ENCODE peak calls at places on chromosomes 12 and 14, in six cellular contexts. O, K, F, A, E and M are unnamed samples.

GRCh38 chr12:130568041-130568440 is 148.1 kb downstream of the RIMBP2 start:
- DNase-seq in A (no peak), K (no peak), F (no peak), O (no peak), E (no peak), M (no peak)

GRCh38 chr12:121579190-121579791 is 1.5 kb downstream of the KDM2B start:
- DNase-seq in O (peak), F (no peak), A (no peak), E (peak), K (no peak), M (peak)

GRCh38 chr14:56590535-56590951 is 10.9 kb downstream of the TMEM260 start:
- DNase-seq in F (no peak), A (no peak), O (peak), E (no peak), K (no peak), M (no peak)

GRCh38 chr12:49556391-49557186 is 11.4 kb downstream of the MCRS1 start:
- DNase-seq in O (no peak), F (no peak), A (no peak), E (no peak), K (no peak), M (no peak)

GRCh38 chr12:13282861-13283260 is 86.3 kb downstream of the EMP1 start:
- DNase-seq in E (no peak), A (no peak), O (no peak), K (no peak), F (no peak), M (no peak)

GRCh38 chr14:38616959-38617358 is 361.1 kb upstream of the CLEC14A start:
- DNase-seq in E (no peak), O (no peak), F (no peak), A (no peak), K (no peak), M (no peak)

GRCh38 chr14:32513571-32514009 is 184.5 kb downstream of the AKAP6 start:
- DNase-seq in O (no peak), E (no peak), K (peak), A (no peak), F (no peak), M (no peak)

GRCh38 chr12:41983394-41983793 is 161.3 kb downstream of the GXYLT1 start:
- DNase-seq in K (peak), E (no peak), A (no peak), F (no peak), O (no peak), M (no peak)

GRCh38 chr12:42482820-42483533 is 106.6 kb downstream of the PRICKLE1 start:
- DNase-seq in K (peak), F (peak), E (peak), O (peak), A (peak), M (peak)

GRCh38 chr14:73712540-73713141 is 1.5 kb downstream of the PNMA1 start:
- DNase-seq in K (peak), O (no peak), F (peak), A (no peak), E (no peak), M (no peak)

GRCh38 chr12:12008931-12009611 is 61.7 kb upstream of the BCL2L14 start:
- DNase-seq in O (no peak), A (no peak), F (no peak), E (no peak), K (peak), M (no peak)

GRCh38 chr12:84069079-84069661 is 843.4 kb downstream of the SLC6A15 start:
- DNase-seq in A (no peak), O (no peak), E (no peak), F (no peak), K (no peak), M (no peak)

GRCh38 chr12:131853832-131854797 is 25.9 kb downstream of the MMP17 start:
- DNase-seq in F (no peak), E (no peak), O (no peak), K (no peak), A (no peak), M (no peak)

GRCh38 chr12:29582677-29583076 is 85.2 kb upstream of the OVCH1 start:
- DNase-seq in K (no peak), A (no peak), E (no peak), F (no peak), O (no peak), M (no peak)

GRCh38 chr12:91846466-91847055 is 299.1 kb downstream of the BTG1 start:
- DNase-seq in A (no peak), E (no peak), O (no peak), F (no peak), K (no peak), M (no peak)

GRCh38 chr14:44995196-44995595 is 33.2 kb downstream of the TOGARAM1 start:
- DNase-seq in K (no peak), F (no peak), O (no peak), E (no peak), A (no peak), M (no peak)

GRCh38 chr14:58362798-58363412 is 32.8 kb upstream of the TOMM20L start:
- DNase-seq in K (peak), E (no peak), O (no peak), F (no peak), A (peak), M (no peak)
- TF ChIP-seq CTCF in K (peak), E (no peak), O (peak), F (no peak), A (peak), M (no peak)

DNA sequence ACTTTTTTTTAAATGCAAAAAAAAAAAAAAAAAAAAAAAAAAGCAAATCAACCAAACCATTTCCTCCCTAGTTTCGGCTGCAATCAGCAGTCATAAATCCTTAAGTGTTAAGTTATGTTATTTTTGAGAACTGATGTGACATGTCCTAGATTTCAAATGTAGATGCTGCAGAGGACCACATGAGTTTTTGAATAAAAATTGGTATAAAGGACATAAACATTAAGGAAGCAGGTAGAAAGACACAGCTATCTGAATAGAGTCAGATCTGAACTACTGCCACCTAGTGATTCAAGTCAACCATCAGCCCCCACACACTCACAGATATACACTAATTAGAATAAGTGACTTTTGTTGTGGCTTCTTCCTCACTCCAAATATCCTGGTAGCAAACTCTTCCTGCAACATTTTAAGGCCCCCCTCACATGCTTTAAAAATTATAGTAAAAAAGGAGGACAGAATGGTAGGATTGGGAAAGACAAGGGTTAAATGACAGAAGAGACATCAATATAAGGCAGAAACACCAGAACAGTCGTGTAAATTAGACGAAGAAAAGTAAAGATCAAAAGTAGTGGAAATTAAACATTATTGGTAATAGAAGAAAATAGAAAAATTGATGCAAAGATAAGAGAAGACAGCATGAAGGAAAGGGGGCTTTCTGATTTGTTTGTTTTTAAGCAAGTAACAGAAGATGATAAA is 394.5 kb upstream of the ATP2B1 start:
- DNase-seq in O (no peak), F (no peak), E (no peak), A (peak), K (peak), M (no peak)
- TF ChIP-seq CTCF in O (peak), F (no peak), E (peak), A (peak), K (peak), M (no peak)

DNA sequence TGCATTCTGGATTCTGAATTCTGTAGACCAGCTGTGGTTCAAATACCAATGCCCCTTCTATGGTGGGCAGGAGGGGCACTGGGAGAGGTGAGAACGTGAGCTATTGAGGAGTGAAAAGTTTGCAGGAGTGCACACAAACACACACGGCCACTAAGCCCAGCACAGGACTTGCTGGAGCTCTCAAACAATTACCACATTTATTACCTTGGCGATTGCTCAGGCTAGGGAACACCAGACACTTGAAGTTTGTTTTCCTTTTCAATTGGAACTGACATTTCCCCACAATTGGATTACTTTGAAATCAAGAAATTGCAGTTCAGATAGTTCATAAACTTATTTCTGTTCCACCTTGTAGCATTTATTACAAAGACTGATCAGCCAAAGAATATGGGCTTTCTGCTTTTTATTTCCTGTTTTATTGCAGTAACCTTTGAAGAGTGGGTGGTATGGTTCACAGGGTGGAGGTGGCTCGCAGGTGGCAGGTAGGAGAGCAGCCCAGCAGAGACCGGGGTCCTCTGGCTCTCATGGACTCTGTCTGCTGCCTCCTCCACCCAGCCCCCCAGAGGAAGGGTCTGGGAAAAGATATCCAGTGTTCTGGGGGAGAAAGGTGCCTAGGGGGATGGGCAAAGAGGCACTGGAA is 429.8 kb upstream of the CCDC196 start:
- DNase-seq in A (no peak), O (no peak), F (peak), K (no peak), E (no peak), M (no peak)
- TF ChIP-seq CTCF in A (no peak), O (no peak), F (no peak), K (no peak), E (no peak), M (no peak)

GRCh38 chr12:4962539-4963486 is 53.1 kb downstream of the KCNA1 start:
- DNase-seq in F (no peak), K (no peak), O (no peak), E (no peak), A (no peak), M (no peak)
- TF ChIP-seq CTCF in F (no peak), K (no peak), O (no peak), E (no peak), A (no peak), M (no peak)

DNA sequence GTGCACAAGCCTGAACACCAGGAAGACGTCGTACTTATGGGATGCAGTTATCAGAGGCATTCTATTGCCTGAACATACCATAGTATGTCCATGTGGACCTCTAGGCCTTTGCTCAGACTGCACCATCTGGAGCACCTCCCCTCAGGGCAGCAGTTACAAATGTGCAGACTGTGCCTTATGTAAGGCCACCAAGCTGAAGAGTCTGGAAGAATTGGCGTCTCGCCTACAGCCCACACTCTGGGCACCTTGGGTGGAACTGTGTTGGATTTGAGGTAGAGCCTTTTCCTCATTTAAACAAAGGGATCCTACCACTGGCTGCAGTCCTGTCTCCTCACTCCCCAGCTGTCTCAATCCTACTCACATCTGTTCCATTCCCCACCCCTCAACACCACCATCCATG is 204.3 kb upstream of the FRMD6 start:
- DNase-seq in A (no peak), F (no peak), O (no peak), E (no peak), K (no peak), M (no peak)
- TF ChIP-seq CTCF in A (no peak), F (no peak), O (no peak), E (no peak), K (no peak), M (no peak)

DNA sequence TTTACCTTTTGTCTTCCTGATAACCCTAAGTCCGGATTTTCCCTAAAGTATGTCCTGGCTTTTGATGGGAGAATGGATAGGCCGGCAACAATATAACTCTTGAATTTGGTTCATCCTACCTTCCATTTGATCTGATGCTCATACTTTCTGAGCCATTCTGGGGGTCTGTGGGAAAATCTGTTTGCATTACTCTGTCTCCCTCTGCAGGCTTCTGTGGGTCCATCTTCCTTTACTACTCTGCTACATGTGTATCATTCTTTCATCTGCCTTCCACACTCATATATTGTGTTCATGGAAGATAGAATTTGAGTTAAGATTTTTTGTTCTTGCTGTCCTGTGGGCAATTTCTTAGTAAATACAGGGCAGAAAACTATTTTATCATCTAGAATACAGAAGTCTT is 101.5 kb downstream of the NAV3 start:
- DNase-seq in K (no peak), E (no peak), O (no peak), A (no peak), F (no peak), M (no peak)
- TF ChIP-seq CTCF in K (peak), E (no peak), O (no peak), A (no peak), F (no peak), M (no peak)

GRCh38 chr14:99430491-99430890 is 50.2 kb downstream of the SETD3 start:
- DNase-seq in K (no peak), E (peak), O (no peak), A (peak), F (no peak), M (peak)
- TF ChIP-seq CTCF in K (peak), E (peak), O (peak), A (no peak), F (no peak), M (peak)

DNA sequence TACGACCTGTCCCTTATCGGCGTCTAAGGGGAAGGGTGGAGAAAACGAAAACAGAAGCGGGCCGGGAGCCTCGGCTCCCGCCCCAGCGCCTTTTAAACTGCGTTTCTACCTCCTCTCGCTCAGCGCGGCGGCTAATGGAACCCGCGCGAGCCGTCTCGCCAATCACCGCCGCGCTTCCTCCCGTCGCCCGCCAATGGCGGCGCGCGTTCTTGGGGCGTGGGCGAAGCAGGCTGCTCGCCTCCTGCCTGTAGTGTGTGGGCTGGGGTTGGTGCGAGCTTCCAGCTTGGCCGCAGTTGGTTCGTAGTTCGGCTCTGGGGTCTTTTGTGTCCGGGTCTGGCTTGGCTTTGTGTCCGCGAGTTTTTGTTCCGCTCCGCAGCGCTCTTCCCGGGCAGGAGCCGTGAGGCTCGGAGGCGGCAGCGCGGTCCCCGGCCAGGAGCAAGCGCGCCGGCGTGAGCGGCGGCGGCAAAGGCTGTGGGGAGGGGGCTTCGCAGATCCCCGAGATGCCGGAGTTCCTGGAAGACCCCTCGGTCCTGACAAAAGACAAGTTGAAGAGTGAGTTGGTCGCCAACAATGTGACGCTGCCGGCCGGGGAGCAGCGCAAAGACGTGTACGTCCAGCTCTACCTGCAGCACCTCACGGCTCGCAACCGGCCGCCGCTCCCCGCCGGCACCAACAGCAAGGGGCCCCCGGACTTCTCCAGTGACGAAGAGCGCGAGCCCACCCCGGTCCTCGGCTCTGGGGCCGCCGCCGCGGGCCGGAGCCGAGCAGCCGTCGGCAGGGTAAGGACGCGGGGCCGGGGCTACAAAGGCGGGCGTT is at the start of gene TMPO:
- DNase-seq in A (peak), E (peak), F (peak), K (peak), O (peak), M (peak)
- TF ChIP-seq CTCF in A (no peak), E (no peak), F (no peak), K (no peak), O (no peak), M (no peak)